ENCODE peak calls at places on chromosomes 7 and 10, in five cellular contexts. X is OCI-LY7, S is WERI-Rb-1, P is HCT116, K is right atrium auricular region. Q is an unnamed sample.

GRCh38 chr7:116864084-116864483 is 1.7 kb downstream of the CAPZA2 start:
- DNase-seq in X (no peak), K (no peak), P (no peak), S (no peak), Q (no peak)

GRCh38 chr10:43204943-43205671 is 61.8 kb downstream of the RASGEF1A start:
- DNase-seq in K (no peak), X (peak), P (peak), S (peak), Q (peak)

GRCh38 chr7:16422100-16422430 is 727 bp upstream of the CRPPA start:
- DNase-seq in P (no peak), S (no peak), K (no peak), X (no peak), Q (no peak)

GRCh38 chr7:13641699-13642098 is 347.8 kb downstream of the ETV1 start:
- DNase-seq in K (no peak), P (no peak), X (no peak), S (no peak), Q (no peak)

GRCh38 chr10:52437205-52437646 is 123.1 kb downstream of the DKK1 start:
- DNase-seq in S (no peak), P (no peak), X (no peak), K (no peak), Q (no peak)

GRCh38 chr10:33241351-33241750 is 93.1 kb downstream of the NRP1 start:
- DNase-seq in S (no peak), K (no peak), P (no peak), X (no peak), Q (no peak)

GRCh38 chr7:47369736-47370135 is 212.2 kb downstream of the TNS3 start:
- DNase-seq in S (no peak), X (no peak), K (no peak), P (no peak), Q (no peak)

GRCh38 chr10:22150842-22151241 is 67.0 kb downstream of the EBLN1 start:
- DNase-seq in S (no peak), K (no peak), X (no peak), P (no peak), Q (no peak)

GRCh38 chr10:93999401-93999851 is 5.7 kb downstream of the PLCE1 start:
- DNase-seq in X (no peak), S (no peak), K (peak), P (no peak), Q (peak)

GRCh38 chr7:149690688-149691446 is 82.5 kb downstream of the ZNF467 start:
- DNase-seq in P (peak), X (no peak), S (peak), K (peak), Q (no peak)

GRCh38 chr10:133124357-133125211 is 35.4 kb upstream of the KNDC1 start:
- DNase-seq in K (no peak), P (no peak), S (peak), X (no peak), Q (no peak)

GRCh38 chr7:95479992-95480624 is 5.6 kb upstream of the ASB4 start:
- DNase-seq in X (no peak), S (no peak), K (no peak), P (no peak), Q (no peak)

GRCh38 chr10:32958992-32959703 is 1.1 kb upstream of the ITGB1 start:
- DNase-seq in P (no peak), S (no peak), K (no peak), X (no peak), Q (no peak)

GRCh38 chr10:117184296-117184695 is 13.0 kb upstream of the KCNK18 start:
- DNase-seq in X (no peak), K (no peak), S (no peak), P (no peak), Q (no peak)

GRCh38 chr10:124164252-124164651 is 70.9 kb upstream of the CHST15 start:
- DNase-seq in K (no peak), S (no peak), P (no peak), X (no peak), Q (no peak)

GRCh38 chr7:43015301-43015700 is 83.1 kb downstream of the MRPL32 start:
- DNase-seq in P (no peak), S (no peak), K (no peak), X (no peak), Q (no peak)

GRCh38 chr7:102425639-102426267 is 7.6 kb upstream of the ORAI2 start:
- DNase-seq in P (no peak), S (peak), K (peak), X (peak), Q (no peak)

GRCh38 chr7:127768241-127768640 is 116.2 kb downstream of the SND1 start:
- DNase-seq in X (no peak), P (no peak), K (no peak), S (no peak), Q (no peak)

GRCh38 chr10:113264333-113265131 is 288.3 kb upstream of the HABP2 start:
- DNase-seq in P (no peak), X (no peak), K (no peak), S (no peak), Q (no peak)

GRCh38 chr7:123594813-123595241 is 6.8 kb upstream of the ASB15 start:
- DNase-seq in P (no peak), S (peak), K (no peak), X (no peak), Q (no peak)

GRCh38 chr10:73506074-73506473 is 10.2 kb upstream of the PPP3CB start:
- DNase-seq in K (no peak), X (no peak), S (no peak), P (no peak), Q (no peak)

GRCh38 chr7:129742267-129742666 is 130.7 kb downstream of the NRF1 start:
- DNase-seq in K (no peak), P (no peak), S (no peak), X (no peak), Q (no peak)

GRCh38 chr10:71421075-71421434 is 24.3 kb downstream of the CDH23 start:
- DNase-seq in X (no peak), S (no peak), K (no peak), P (no peak), Q (no peak)

GRCh38 chr10:47361293-47361692 is 13.1 kb downstream of the RBP3 start:
- DNase-seq in K (no peak), X (peak), P (peak), S (peak), Q (no peak)

GRCh38 chr7:33325754-33326484 is 196.6 kb downstream of the BBS9 start:
- DNase-seq in P (no peak), K (no peak), X (no peak), S (no peak), Q (no peak)

GRCh38 chr10:49620841-49621378 is 7.1 kb downstream of the CHAT start:
- DNase-seq in S (peak), X (no peak), K (no peak), P (no peak), Q (no peak)

DNA sequence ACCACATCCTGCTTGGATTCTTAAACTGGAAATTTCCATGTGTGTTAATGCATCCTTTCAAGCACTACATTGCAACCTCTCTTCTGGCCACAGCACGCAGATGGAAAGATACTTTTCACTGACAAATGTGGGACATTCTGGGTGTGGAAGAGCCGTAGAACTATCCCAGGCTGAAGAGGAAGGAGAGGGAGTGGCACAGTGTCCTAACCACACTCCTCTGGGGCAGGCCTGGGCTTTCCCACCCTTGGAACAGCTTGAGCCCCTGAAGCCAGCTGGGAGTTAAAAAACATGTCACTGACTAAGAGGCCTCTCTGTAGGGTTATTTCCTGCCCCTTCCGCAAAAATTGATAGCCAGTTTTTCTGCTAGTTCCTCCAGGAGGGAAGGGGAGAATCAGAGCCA is 34.0 kb upstream of the DNMBP start:
- DNase-seq in X (no peak), K (peak), S (no peak), P (no peak), Q (no peak)
- H3K27ac ChIP-seq in X (no peak), K (peak), S (no peak), P (peak), Q (peak)

DNA sequence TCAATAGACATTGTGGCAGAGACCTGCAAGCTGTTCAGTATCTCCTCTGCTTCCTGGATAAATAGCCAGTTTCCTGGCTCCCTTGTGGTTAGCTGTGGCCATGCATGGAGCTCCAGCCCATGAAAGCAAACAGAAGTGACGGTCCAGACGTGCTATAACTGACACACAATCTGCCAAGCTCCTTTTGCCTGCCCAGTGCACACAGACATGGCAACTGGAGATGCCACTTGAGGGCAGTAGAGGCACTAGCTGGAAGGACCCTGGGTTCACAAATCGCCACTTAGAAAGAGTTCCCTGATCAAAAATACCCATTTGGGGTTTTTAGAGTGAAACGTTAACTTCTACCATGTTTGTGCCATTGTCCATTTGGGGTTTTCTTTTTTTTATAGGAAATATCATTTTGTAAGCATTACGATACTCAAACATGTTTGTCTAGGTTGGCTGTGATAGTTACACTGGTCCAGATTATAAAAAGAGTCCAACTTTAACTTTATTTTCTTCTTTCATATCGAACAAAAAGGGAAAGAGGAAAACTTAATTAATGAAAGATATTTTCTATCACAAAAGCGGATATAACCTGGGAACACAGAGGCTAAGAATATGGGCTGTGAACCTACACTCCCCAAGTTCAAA is 31.3 kb downstream of the KIN start:
- DNase-seq in P (peak), X (peak), K (no peak), S (peak), Q (no peak)
- TF ChIP-seq CTCF in P (peak), X (peak), K (peak), S (peak), Q (peak)

GRCh38 chr7:45434404-45434803 is 139.8 kb upstream of the ADCY1 start:
- DNase-seq in S (no peak), K (no peak), P (no peak), X (no peak), Q (no peak)
- H3K4me3 ChIP-seq in S (no peak), K (no peak), P (no peak), X (no peak), Q (no peak)

DNA sequence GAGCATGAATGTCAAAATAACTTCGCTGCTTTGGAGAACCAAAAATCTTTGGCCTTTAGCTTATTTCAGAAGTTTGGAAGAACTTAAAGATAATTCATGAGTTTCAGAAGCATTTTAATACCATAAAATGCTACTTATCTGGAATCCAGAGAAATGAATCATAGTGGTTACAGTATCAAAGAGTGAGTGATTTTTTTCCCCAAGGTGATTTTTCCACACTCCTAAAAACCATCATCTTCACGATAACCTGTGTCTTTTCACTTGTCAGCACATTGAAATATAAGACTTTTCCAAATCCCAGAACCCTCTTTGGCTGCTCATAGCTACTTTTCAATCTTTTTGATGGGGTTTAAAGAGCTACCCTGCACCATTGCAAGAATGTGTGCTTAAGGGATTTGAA is 134.7 kb downstream of the BICC1 start:
- DNase-seq in S (no peak), P (no peak), X (no peak), K (no peak), Q (no peak)
- H3K27ac ChIP-seq in S (no peak), P (no peak), X (no peak), K (no peak), Q (no peak)

GRCh38 chr7:6183006-6183405 is 89.4 kb downstream of the CYTH3 start:
- DNase-seq in P (no peak), K (no peak), X (no peak), S (no peak), Q (no peak)
- TF ChIP-seq CTCF in P (no peak), K (no peak), X (no peak), S (no peak), Q (no peak)